ENCODE peak calls at places on chromosomes 3 and 15, in seven cellular contexts. One of them, this sample, is unnamed.
A peak's percentile ranks its signal among the peaks of the same experiment; 100 is the strongest.

GRCh38 chr3:73625124-73625665 is 454 bp upstream of the PDZRN3 start:
- DNase-seq in HCT116: no peak
- DNase-seq in H1: peak; percentile 60
- DNase-seq in GM12878: no peak
- DNase-seq in HepG2: no peak
- DNase-seq in K562: no peak
- DNase-seq in SK-N-SH: peak; percentile 54
- DNase-seq in this sample: peak; percentile 62

GRCh38 chr3:108008931-108009635 is 81.7 kb downstream of the CD47 start:
- DNase-seq in HCT116: no peak
- DNase-seq in H1: no peak
- DNase-seq in GM12878: no peak
- DNase-seq in HepG2: no peak
- DNase-seq in K562: no peak
- DNase-seq in SK-N-SH: no peak
- DNase-seq in this sample: no peak

GRCh38 chr3:120762575-120762974 is 20.0 kb downstream of the GTF2E1 start:
- DNase-seq in HCT116: no peak
- DNase-seq in H1: no peak
- DNase-seq in GM12878: no peak
- DNase-seq in HepG2: no peak
- DNase-seq in K562: no peak
- DNase-seq in SK-N-SH: no peak
- DNase-seq in this sample: no peak

GRCh38 chr15:101452572-101452971 is 36.9 kb downstream of the PCSK6 start:
- DNase-seq in HCT116: no peak
- DNase-seq in H1: no peak
- DNase-seq in GM12878: no peak
- DNase-seq in HepG2: peak; percentile 38
- DNase-seq in K562: peak; percentile 29
- DNase-seq in SK-N-SH: peak; percentile 72
- DNase-seq in this sample: no peak

GRCh38 chr3:129650256-129650872 is 43.9 kb upstream of the PLXND1 start:
- DNase-seq in HCT116: peak; percentile 65
- DNase-seq in H1: peak; percentile 84
- DNase-seq in GM12878: no peak
- DNase-seq in HepG2: peak; percentile 48
- DNase-seq in K562: peak; percentile 28
- DNase-seq in SK-N-SH: peak; percentile 58
- DNase-seq in this sample: peak; percentile 82

GRCh38 chr15:72406936-72407335 is 8.8 kb downstream of the TMEM202 start:
- DNase-seq in HCT116: no peak
- DNase-seq in H1: no peak
- DNase-seq in GM12878: no peak
- DNase-seq in HepG2: no peak
- DNase-seq in K562: no peak
- DNase-seq in SK-N-SH: no peak
- DNase-seq in this sample: no peak

GRCh38 chr15:91116379-91117067 is 16.5 kb downstream of the SV2B start:
- DNase-seq in HCT116: no peak
- DNase-seq in H1: no peak
- DNase-seq in GM12878: peak; percentile 65
- DNase-seq in HepG2: peak; percentile 39
- DNase-seq in K562: no peak
- DNase-seq in SK-N-SH: no peak
- DNase-seq in this sample: peak; percentile 23

GRCh38 chr3:157906627-157907026 is 199.6 kb downstream of the SHOX2 start:
- DNase-seq in HCT116: no peak
- DNase-seq in H1: no peak
- DNase-seq in GM12878: no peak
- DNase-seq in HepG2: no peak
- DNase-seq in K562: no peak
- DNase-seq in SK-N-SH: no peak
- DNase-seq in this sample: peak; percentile 10

GRCh38 chr15:81752149-81752942 is 293.5 kb downstream of the MEX3B start:
- DNase-seq in HCT116: no peak
- DNase-seq in H1: peak; percentile 41
- DNase-seq in GM12878: no peak
- DNase-seq in HepG2: no peak
- DNase-seq in K562: no peak
- DNase-seq in SK-N-SH: peak; percentile 75
- DNase-seq in this sample: no peak

GRCh38 chr3:64094713-64095079 is 71.4 kb upstream of the PSMD6 start:
- DNase-seq in HCT116: no peak
- DNase-seq in H1: no peak
- DNase-seq in GM12878: no peak
- DNase-seq in HepG2: no peak
- DNase-seq in K562: no peak
- DNase-seq in SK-N-SH: no peak
- DNase-seq in this sample: no peak

GRCh38 chr3:64099316-64099715 is 76.0 kb upstream of the PSMD6 start:
- DNase-seq in HCT116: no peak
- DNase-seq in H1: no peak
- DNase-seq in GM12878: no peak
- DNase-seq in HepG2: no peak
- DNase-seq in K562: no peak
- DNase-seq in SK-N-SH: no peak
- DNase-seq in this sample: no peak

GRCh38 chr3:64103131-64103530 is 79.8 kb upstream of the PSMD6 start:
- DNase-seq in HCT116: no peak
- DNase-seq in H1: no peak
- DNase-seq in GM12878: no peak
- DNase-seq in HepG2: no peak
- DNase-seq in K562: no peak
- DNase-seq in SK-N-SH: no peak
- DNase-seq in this sample: no peak

GRCh38 chr3:64097920-64098319 is 74.6 kb upstream of the PSMD6 start:
- DNase-seq in HCT116: no peak
- DNase-seq in H1: no peak
- DNase-seq in GM12878: no peak
- DNase-seq in HepG2: no peak
- DNase-seq in K562: no peak
- DNase-seq in SK-N-SH: no peak
- DNase-seq in this sample: no peak

DNA sequence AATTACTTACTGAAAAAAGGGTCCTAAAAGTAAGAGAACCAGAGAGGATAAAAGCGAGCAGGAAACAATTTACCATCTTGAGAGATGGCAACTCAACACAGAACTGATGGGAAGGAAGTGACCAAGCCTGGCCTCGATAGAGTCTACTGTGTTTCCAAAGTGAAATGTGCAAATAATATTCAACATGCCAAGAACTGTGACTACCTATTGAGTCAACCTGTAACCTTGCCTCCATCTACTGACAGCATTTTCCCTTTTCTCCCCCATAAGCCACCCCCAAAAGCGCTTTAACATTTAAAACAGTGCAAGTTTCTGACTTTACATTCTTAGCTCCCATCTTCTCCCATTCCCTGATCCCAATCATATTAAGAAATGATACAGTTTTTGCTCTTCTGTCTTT is 75.4 kb upstream of the PSMD6 start:
- DNase-seq in HCT116: no peak
- DNase-seq in H1: no peak
- DNase-seq in GM12878: no peak
- DNase-seq in HepG2: no peak
- DNase-seq in K562: no peak
- DNase-seq in SK-N-SH: no peak
- DNase-seq in this sample: no peak
- TF ChIP-seq JUND in HCT116: no peak
- TF ChIP-seq JUND in H1: no peak
- TF ChIP-seq JUND in GM12878: no peak
- TF ChIP-seq JUND in HepG2: no peak
- TF ChIP-seq JUND in K562: no peak
- TF ChIP-seq JUND in SK-N-SH: no peak
- TF ChIP-seq JUND in this sample: no peak

GRCh38 chr3:61685755-61686154 is 124.4 kb downstream of the PTPRG start:
- DNase-seq in HCT116: no peak
- DNase-seq in H1: no peak
- DNase-seq in GM12878: no peak
- DNase-seq in HepG2: no peak
- DNase-seq in K562: no peak
- DNase-seq in SK-N-SH: no peak
- DNase-seq in this sample: no peak

GRCh38 chr3:61687663-61688306 is 126.4 kb downstream of the PTPRG start:
- DNase-seq in HCT116: no peak
- DNase-seq in H1: no peak
- DNase-seq in GM12878: no peak
- DNase-seq in HepG2: no peak
- DNase-seq in K562: no peak
- DNase-seq in SK-N-SH: no peak
- DNase-seq in this sample: no peak

GRCh38 chr3:61684386-61684785 is 123.0 kb downstream of the PTPRG start:
- DNase-seq in HCT116: no peak
- DNase-seq in H1: no peak
- DNase-seq in GM12878: no peak
- DNase-seq in HepG2: no peak
- DNase-seq in K562: no peak
- DNase-seq in SK-N-SH: no peak
- DNase-seq in this sample: no peak

GRCh38 chr3:61687206-61687605 is 125.8 kb downstream of the PTPRG start:
- DNase-seq in HCT116: no peak
- DNase-seq in H1: no peak
- DNase-seq in GM12878: no peak
- DNase-seq in HepG2: peak; percentile 56
- DNase-seq in K562: no peak
- DNase-seq in SK-N-SH: no peak
- DNase-seq in this sample: no peak

DNA sequence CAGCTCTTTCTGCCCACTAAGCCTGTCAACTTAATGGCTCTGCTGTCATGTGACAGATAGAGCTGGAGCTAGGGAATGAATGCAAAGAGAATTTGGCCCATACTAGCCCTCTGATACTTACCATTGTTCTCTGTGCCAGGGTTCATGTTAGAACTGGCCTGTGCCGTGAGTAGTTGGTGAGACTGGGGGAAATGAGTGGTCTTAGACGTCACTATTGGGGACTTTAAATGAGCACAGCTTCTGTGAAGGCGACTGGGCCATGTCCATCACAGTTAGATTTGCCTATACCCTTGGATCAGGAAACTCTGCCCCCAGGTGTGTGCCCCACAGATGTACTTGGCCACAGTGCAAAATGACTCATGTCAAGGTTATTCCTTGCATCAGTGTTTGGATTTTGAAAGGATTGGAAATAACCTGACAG is 124.9 kb downstream of the PTPRG start:
- DNase-seq in HCT116: no peak
- DNase-seq in H1: no peak
- DNase-seq in GM12878: no peak
- DNase-seq in HepG2: no peak
- DNase-seq in K562: no peak
- DNase-seq in SK-N-SH: no peak
- DNase-seq in this sample: no peak
- TF ChIP-seq JUND in HCT116: peak; percentile 51
- TF ChIP-seq JUND in H1: no peak
- TF ChIP-seq JUND in GM12878: no peak
- TF ChIP-seq JUND in HepG2: no peak
- TF ChIP-seq JUND in K562: no peak
- TF ChIP-seq JUND in SK-N-SH: no peak
- TF ChIP-seq JUND in this sample: no peak

GRCh38 chr3:141291610-141292345 is 60.2 kb downstream of the PXYLP1 start:
- DNase-seq in HCT116: no peak
- DNase-seq in H1: no peak
- DNase-seq in GM12878: no peak
- DNase-seq in HepG2: no peak
- DNase-seq in K562: peak; percentile 47
- DNase-seq in SK-N-SH: no peak
- DNase-seq in this sample: no peak

GRCh38 chr3:141294300-141294699 is 62.7 kb downstream of the PXYLP1 start:
- DNase-seq in HCT116: no peak
- DNase-seq in H1: no peak
- DNase-seq in GM12878: no peak
- DNase-seq in HepG2: no peak
- DNase-seq in K562: no peak
- DNase-seq in SK-N-SH: no peak
- DNase-seq in this sample: no peak

GRCh38 chr3:141292346-141293058 is 60.9 kb downstream of the PXYLP1 start:
- DNase-seq in HCT116: no peak
- DNase-seq in H1: no peak
- DNase-seq in GM12878: no peak
- DNase-seq in HepG2: no peak
- DNase-seq in K562: no peak
- DNase-seq in SK-N-SH: no peak
- DNase-seq in this sample: no peak

GRCh38 chr3:141289228-141289772 is 57.7 kb downstream of the PXYLP1 start:
- DNase-seq in HCT116: no peak
- DNase-seq in H1: no peak
- DNase-seq in GM12878: no peak
- DNase-seq in HepG2: no peak
- DNase-seq in K562: no peak
- DNase-seq in SK-N-SH: no peak
- DNase-seq in this sample: no peak

GRCh38 chr3:141294848-141295247 is 63.2 kb downstream of the PXYLP1 start:
- DNase-seq in HCT116: no peak
- DNase-seq in H1: no peak
- DNase-seq in GM12878: no peak
- DNase-seq in HepG2: no peak
- DNase-seq in K562: no peak
- DNase-seq in SK-N-SH: no peak
- DNase-seq in this sample: peak; percentile 38
- TF ChIP-seq JUND in HCT116: no peak
- TF ChIP-seq JUND in H1: no peak
- TF ChIP-seq JUND in GM12878: no peak
- TF ChIP-seq JUND in HepG2: no peak
- TF ChIP-seq JUND in K562: no peak
- TF ChIP-seq JUND in SK-N-SH: peak; percentile 18
- TF ChIP-seq JUND in this sample: peak; percentile 5

GRCh38 chr15:31304736-31305365 is 21.8 kb upstream of the KLF13 start:
- DNase-seq in HCT116: no peak
- DNase-seq in H1: peak; percentile 47
- DNase-seq in GM12878: no peak
- DNase-seq in HepG2: no peak
- DNase-seq in K562: no peak
- DNase-seq in SK-N-SH: peak; percentile 81
- DNase-seq in this sample: no peak

GRCh38 chr15:31306426-31307269 is 20.0 kb upstream of the KLF13 start:
- DNase-seq in HCT116: no peak
- DNase-seq in H1: peak; percentile 88
- DNase-seq in GM12878: no peak
- DNase-seq in HepG2: no peak
- DNase-seq in K562: no peak
- DNase-seq in SK-N-SH: no peak
- DNase-seq in this sample: no peak

GRCh38 chr15:31304074-31304648 is 22.5 kb upstream of the KLF13 start:
- DNase-seq in HCT116: no peak
- DNase-seq in H1: peak; percentile 38
- DNase-seq in GM12878: no peak
- DNase-seq in HepG2: no peak
- DNase-seq in K562: no peak
- DNase-seq in SK-N-SH: no peak
- DNase-seq in this sample: no peak

GRCh38 chr15:31306036-31306425 is 20.6 kb upstream of the KLF13 start:
- DNase-seq in HCT116: no peak
- DNase-seq in H1: no peak
- DNase-seq in GM12878: no peak
- DNase-seq in HepG2: no peak
- DNase-seq in K562: no peak
- DNase-seq in SK-N-SH: peak; percentile 70
- DNase-seq in this sample: no peak

DNA sequence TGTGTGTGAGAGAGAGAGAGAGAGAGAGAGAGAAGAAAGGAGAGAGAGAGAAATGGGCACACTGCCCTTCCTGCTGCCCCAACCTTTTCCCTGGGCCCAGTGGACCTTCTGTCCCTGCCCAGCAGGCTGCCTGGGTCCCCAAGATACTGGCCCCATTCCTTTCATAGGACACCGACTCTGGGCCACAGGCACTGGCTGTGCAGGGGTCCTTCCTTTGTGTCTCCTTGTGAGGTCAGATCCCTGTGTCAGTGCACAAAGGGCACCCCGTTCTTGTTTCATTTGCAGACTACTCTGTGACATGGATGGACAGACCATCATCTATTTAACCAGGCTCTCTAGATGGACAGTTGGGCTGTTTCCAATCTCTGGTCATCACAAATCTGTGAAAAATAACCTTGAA is 21.3 kb upstream of the KLF13 start:
- DNase-seq in HCT116: no peak
- DNase-seq in H1: peak; percentile 45
- DNase-seq in GM12878: no peak
- DNase-seq in HepG2: no peak
- DNase-seq in K562: no peak
- DNase-seq in SK-N-SH: no peak
- DNase-seq in this sample: no peak
- TF ChIP-seq JUND in HCT116: no peak
- TF ChIP-seq JUND in H1: no peak
- TF ChIP-seq JUND in GM12878: no peak
- TF ChIP-seq JUND in HepG2: no peak
- TF ChIP-seq JUND in K562: no peak
- TF ChIP-seq JUND in SK-N-SH: no peak
- TF ChIP-seq JUND in this sample: no peak